ENCODE peak calls at places on chromosomes 11 and 22, in five cellular contexts. One of them, this sample, is unnamed. For H3K79me1, the result is how much of the 10 kb centered on the place peaks cover.

GRCh38 chr11:130585545-130585944 is 137.1 kb downstream of the ADAMTS15 start:
- DNase-seq in mesenchymal stem cell: no peak
- DNase-seq in neuronal stem cell: no peak
- DNase-seq in H1: no peak
- DNase-seq in H9: no peak
- DNase-seq in this sample: peak

GRCh38 chr11:124483422-124483821 is 37.9 kb upstream of the OR8B8 start:
- DNase-seq in mesenchymal stem cell: no peak
- DNase-seq in neuronal stem cell: no peak
- DNase-seq in H1: no peak
- DNase-seq in H9: no peak
- DNase-seq in this sample: no peak

GRCh38 chr11:31722754-31723153 is 88.4 kb downstream of the PAX6 start:
- DNase-seq in mesenchymal stem cell: no peak
- DNase-seq in neuronal stem cell: no peak
- DNase-seq in H1: no peak
- DNase-seq in H9: no peak
- DNase-seq in this sample: no peak

GRCh38 chr11:47248664-47249377 is at the start of gene ACP2:
- DNase-seq in mesenchymal stem cell: peak
- DNase-seq in neuronal stem cell: peak
- DNase-seq in H1: no peak
- DNase-seq in H9: peak
- DNase-seq in this sample: peak

GRCh38 chr11:78476066-78476465 is 58.4 kb upstream of the GAB2 start:
- DNase-seq in mesenchymal stem cell: no peak
- DNase-seq in neuronal stem cell: no peak
- DNase-seq in H1: no peak
- DNase-seq in H9: no peak
- DNase-seq in this sample: no peak

GRCh38 chr11:79108851-79109250 is 332.0 kb downstream of the TENM4 start:
- DNase-seq in mesenchymal stem cell: no peak
- DNase-seq in neuronal stem cell: no peak
- DNase-seq in H1: no peak
- DNase-seq in H9: no peak
- DNase-seq in this sample: no peak

GRCh38 chr11:850777-851762 is 8.4 kb downstream of the TSPAN4 start:
- DNase-seq in mesenchymal stem cell: no peak
- DNase-seq in neuronal stem cell: no peak
- DNase-seq in H1: no peak
- DNase-seq in H9: peak
- DNase-seq in this sample: no peak

GRCh38 chr11:84398017-84398626 is 1112.0 kb upstream of the CCDC90B start:
- DNase-seq in mesenchymal stem cell: peak
- DNase-seq in neuronal stem cell: no peak
- DNase-seq in H1: no peak
- DNase-seq in H9: no peak
- DNase-seq in this sample: no peak

GRCh38 chr11:16958833-16959232 is 55.4 kb downstream of the PLEKHA7 start:
- DNase-seq in mesenchymal stem cell: no peak
- DNase-seq in neuronal stem cell: no peak
- DNase-seq in H1: no peak
- DNase-seq in H9: no peak
- DNase-seq in this sample: no peak

GRCh38 chr22:47072642-47072967 is 310.2 kb downstream of the TBC1D22A start:
- DNase-seq in mesenchymal stem cell: no peak
- DNase-seq in neuronal stem cell: no peak
- DNase-seq in H1: no peak
- DNase-seq in H9: peak
- DNase-seq in this sample: peak

GRCh38 chr11:8790964-8791363 is 108.4 kb downstream of the RPL27A start:
- DNase-seq in mesenchymal stem cell: no peak
- DNase-seq in neuronal stem cell: no peak
- DNase-seq in H1: no peak
- DNase-seq in H9: no peak
- DNase-seq in this sample: no peak

GRCh38 chr11:11901917-11902316 is 60.1 kb downstream of the USP47 start:
- DNase-seq in mesenchymal stem cell: no peak
- DNase-seq in neuronal stem cell: no peak
- DNase-seq in H1: no peak
- DNase-seq in H9: no peak
- DNase-seq in this sample: no peak

GRCh38 chr11:57131080-57131790 is 50.5 kb upstream of the LRRC55 start:
- DNase-seq in mesenchymal stem cell: no peak
- DNase-seq in neuronal stem cell: peak
- DNase-seq in H1: peak
- DNase-seq in H9: peak
- DNase-seq in this sample: peak

GRCh38 chr11:1139441-1140066 is 18.2 kb upstream of the MUC5AC start:
- DNase-seq in mesenchymal stem cell: peak
- DNase-seq in neuronal stem cell: no peak
- DNase-seq in H1: no peak
- DNase-seq in H9: no peak
- DNase-seq in this sample: no peak

GRCh38 chr22:44889233-44889878 is 120.4 kb downstream of the PHF21B start:
- DNase-seq in mesenchymal stem cell: no peak
- DNase-seq in neuronal stem cell: no peak
- DNase-seq in H1: no peak
- DNase-seq in H9: no peak
- DNase-seq in this sample: peak

GRCh38 chr22:25235547-25236290 is 16.3 kb downstream of the CRYBB2 start:
- DNase-seq in mesenchymal stem cell: peak
- DNase-seq in neuronal stem cell: peak
- DNase-seq in H1: peak
- DNase-seq in H9: peak
- DNase-seq in this sample: peak

GRCh38 chr11:134751161-134751560 is 339.1 kb upstream of the B3GAT1 start:
- DNase-seq in mesenchymal stem cell: no peak
- DNase-seq in neuronal stem cell: no peak
- DNase-seq in H1: no peak
- DNase-seq in H9: no peak
- DNase-seq in this sample: no peak

GRCh38 chr11:46676436-46677158 is 23.8 kb downstream of the ARHGAP1 start:
- DNase-seq in mesenchymal stem cell: no peak
- DNase-seq in neuronal stem cell: no peak
- DNase-seq in H1: no peak
- DNase-seq in H9: no peak
- DNase-seq in this sample: no peak

GRCh38 chr11:66289548-66290331 is 797 bp upstream of the YIF1A start:
- DNase-seq in mesenchymal stem cell: no peak
- DNase-seq in neuronal stem cell: peak
- DNase-seq in H1: no peak
- DNase-seq in H9: peak
- DNase-seq in this sample: peak

GRCh38 chr11:124079631-124080318 is 35.5 kb upstream of the VWA5A start:
- DNase-seq in mesenchymal stem cell: peak
- DNase-seq in neuronal stem cell: no peak
- DNase-seq in H1: no peak
- DNase-seq in H9: no peak
- DNase-seq in this sample: peak

GRCh38 chr22:40326905-40327735 is 19.2 kb upstream of the ADSL start:
- DNase-seq in mesenchymal stem cell: peak
- DNase-seq in neuronal stem cell: peak
- DNase-seq in H1: no peak
- DNase-seq in H9: peak
- DNase-seq in this sample: no peak

GRCh38 chr11:117979481-117980211 is 6.5 kb upstream of the IL10RA start:
- DNase-seq in mesenchymal stem cell: no peak
- DNase-seq in neuronal stem cell: no peak
- DNase-seq in H1: no peak
- DNase-seq in H9: no peak
- DNase-seq in this sample: peak

GRCh38 chr11:70642301-70642700 is 244.0 kb downstream of the CTTN start:
- DNase-seq in mesenchymal stem cell: no peak
- DNase-seq in neuronal stem cell: no peak
- DNase-seq in H1: no peak
- DNase-seq in H9: no peak
- DNase-seq in this sample: no peak

GRCh38 chr22:48947636-48948035 is 880.0 kb downstream of the BRD1 start:
- DNase-seq in mesenchymal stem cell: no peak
- DNase-seq in neuronal stem cell: no peak
- DNase-seq in H1: no peak
- DNase-seq in H9: no peak
- DNase-seq in this sample: no peak

GRCh38 chr11:69815973-69816372 is 3.2 kb downstream of the FGF3 start:
- DNase-seq in mesenchymal stem cell: no peak
- DNase-seq in neuronal stem cell: no peak
- DNase-seq in H1: no peak
- DNase-seq in H9: no peak
- DNase-seq in this sample: no peak

GRCh38 chr11:11346249-11346648 is 6.8 kb downstream of the CSNK2A3 start:
- DNase-seq in mesenchymal stem cell: no peak
- DNase-seq in neuronal stem cell: no peak
- DNase-seq in H1: no peak
- DNase-seq in H9: no peak
- DNase-seq in this sample: no peak

GRCh38 chr11:1307163-1307870 is 2.1 kb downstream of the TOLLIP start:
- DNase-seq in mesenchymal stem cell: no peak
- DNase-seq in neuronal stem cell: no peak
- DNase-seq in H1: no peak
- DNase-seq in H9: no peak
- DNase-seq in this sample: no peak

GRCh38 chr11:118618115-118618990 is 10.9 kb downstream of the PHLDB1 start:
- DNase-seq in mesenchymal stem cell: peak
- DNase-seq in neuronal stem cell: no peak
- DNase-seq in H1: no peak
- DNase-seq in H9: no peak
- DNase-seq in this sample: no peak

GRCh38 chr11:6326980-6327379 is 6.7 kb upstream of the CAVIN3 start:
- DNase-seq in mesenchymal stem cell: no peak
- DNase-seq in neuronal stem cell: no peak
- DNase-seq in H1: no peak
- DNase-seq in H9: no peak
- DNase-seq in this sample: no peak

GRCh38 chr11:93888026-93888425 is 37.6 kb upstream of the VSTM5 start:
- DNase-seq in mesenchymal stem cell: no peak
- DNase-seq in neuronal stem cell: no peak
- DNase-seq in H1: no peak
- DNase-seq in H9: no peak
- DNase-seq in this sample: peak

GRCh38 chr22:47850644-47851151 is 1088.2 kb downstream of the TBC1D22A start:
- DNase-seq in mesenchymal stem cell: no peak
- DNase-seq in neuronal stem cell: peak
- DNase-seq in H1: no peak
- DNase-seq in H9: no peak
- DNase-seq in this sample: no peak

GRCh38 chr11:130415719-130416536 is 12.5 kb downstream of the ADAMTS8 start:
- DNase-seq in mesenchymal stem cell: no peak
- DNase-seq in neuronal stem cell: no peak
- DNase-seq in H1: no peak
- DNase-seq in H9: no peak
- DNase-seq in this sample: no peak

GRCh38 chr11:123645576-123645975 is 8.8 kb downstream of the SCN3B start:
- DNase-seq in mesenchymal stem cell: no peak
- DNase-seq in neuronal stem cell: no peak
- DNase-seq in H1: no peak
- DNase-seq in H9: no peak
- DNase-seq in this sample: no peak

GRCh38 chr11:26102325-26102724 is 229.6 kb upstream of the ANO3 start:
- DNase-seq in mesenchymal stem cell: no peak
- DNase-seq in neuronal stem cell: no peak
- DNase-seq in H1: no peak
- DNase-seq in H9: no peak
- DNase-seq in this sample: no peak
- H2BK12ac ChIP-seq in mesenchymal stem cell: no peak
- H2BK12ac ChIP-seq in neuronal stem cell: no peak
- H2BK12ac ChIP-seq in H1: no peak
- H2BK12ac ChIP-seq in H9: no peak
- H2BK12ac ChIP-seq in this sample: no peak

GRCh38 chr11:3156661-3157311 is 8.3 kb downstream of the OSBPL5 start:
- DNase-seq in mesenchymal stem cell: no peak
- DNase-seq in neuronal stem cell: no peak
- DNase-seq in H1: no peak
- DNase-seq in H9: no peak
- DNase-seq in this sample: no peak
- H3K79me1 ChIP-seq in mesenchymal stem cell: half or more
- H3K79me1 ChIP-seq in neuronal stem cell: under half
- H3K79me1 ChIP-seq in H1: under half
- H3K79me1 ChIP-seq in H9: under half
- H3K79me1 ChIP-seq in this sample: under half

GRCh38 chr22:38864361-38865191 is 7.4 kb downstream of the CBX6 start:
- DNase-seq in mesenchymal stem cell: no peak
- DNase-seq in neuronal stem cell: no peak
- DNase-seq in H1: no peak
- DNase-seq in H9: peak
- DNase-seq in this sample: no peak
- H3K27ac ChIP-seq in mesenchymal stem cell: no peak
- H3K27ac ChIP-seq in neuronal stem cell: no peak
- H3K27ac ChIP-seq in H1: peak
- H3K27ac ChIP-seq in H9: no peak
- H3K27ac ChIP-seq in this sample: no peak

DNA sequence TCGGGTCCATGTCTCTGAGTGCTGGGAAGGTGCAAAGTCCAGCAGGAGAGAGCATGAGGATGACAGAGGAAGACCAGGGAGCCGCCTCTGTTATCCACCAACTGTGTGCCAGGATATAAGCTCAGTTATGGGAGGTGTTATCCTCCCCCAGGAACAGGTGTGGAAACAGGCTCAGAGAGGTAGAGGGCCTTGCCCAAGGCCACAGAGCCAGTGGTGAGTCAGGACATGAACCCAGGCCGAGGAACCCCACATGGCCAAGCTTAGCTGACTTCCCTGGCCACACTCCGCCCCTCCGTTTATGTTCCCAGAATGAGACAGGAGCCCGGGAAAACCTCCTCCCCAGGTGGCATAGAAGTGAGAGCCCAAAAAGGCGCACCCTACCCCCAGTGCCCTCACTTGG is 50.3 kb downstream of the ISX start:
- DNase-seq in mesenchymal stem cell: no peak
- DNase-seq in neuronal stem cell: no peak
- DNase-seq in H1: no peak
- DNase-seq in H9: no peak
- DNase-seq in this sample: no peak
- H2BK12ac ChIP-seq in mesenchymal stem cell: no peak
- H2BK12ac ChIP-seq in neuronal stem cell: no peak
- H2BK12ac ChIP-seq in H1: no peak
- H2BK12ac ChIP-seq in H9: no peak
- H2BK12ac ChIP-seq in this sample: no peak

GRCh38 chr11:133215529-133216230 is 316.6 kb downstream of the OPCML start:
- DNase-seq in mesenchymal stem cell: no peak
- DNase-seq in neuronal stem cell: no peak
- DNase-seq in H1: no peak
- DNase-seq in H9: no peak
- DNase-seq in this sample: no peak

GRCh38 chr11:133214646-133215045 is 317.7 kb downstream of the OPCML start:
- DNase-seq in mesenchymal stem cell: no peak
- DNase-seq in neuronal stem cell: no peak
- DNase-seq in H1: no peak
- DNase-seq in H9: no peak
- DNase-seq in this sample: no peak

DNA sequence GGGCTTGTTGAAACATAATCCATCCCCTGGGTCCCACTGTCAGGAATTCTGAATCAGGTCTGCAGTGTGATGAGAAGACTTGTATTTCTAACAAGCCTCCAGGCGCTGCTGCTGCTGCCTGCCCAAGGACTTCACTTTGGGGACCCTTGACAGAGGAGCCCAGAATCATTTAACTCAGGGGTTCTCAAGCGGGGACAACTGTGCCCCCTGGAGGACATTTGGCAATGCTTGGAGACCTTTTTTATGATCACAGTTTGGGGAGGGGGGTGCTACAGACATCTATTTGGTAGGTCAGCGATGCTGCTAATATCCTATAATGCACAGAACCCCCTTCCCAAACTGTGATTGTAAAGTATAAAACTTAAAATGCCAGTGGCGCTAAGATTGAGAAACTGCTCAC is 312.8 kb downstream of the OPCML start:
- DNase-seq in mesenchymal stem cell: no peak
- DNase-seq in neuronal stem cell: no peak
- DNase-seq in H1: no peak
- DNase-seq in H9: peak
- DNase-seq in this sample: no peak
- H3K79me1 ChIP-seq in mesenchymal stem cell: under half
- H3K79me1 ChIP-seq in neuronal stem cell: under half
- H3K79me1 ChIP-seq in H1: under half
- H3K79me1 ChIP-seq in H9: under half
- H3K79me1 ChIP-seq in this sample: under half

This sample was measured in trophoblast cell.